ENCODE peak calls at places on chromosomes 6 and 20, in nine cellular contexts. One of them, this sample, is unnamed.
A peak's percentile ranks its signal among the peaks of the same experiment; 100 is the strongest.

GRCh38 chr6:42326248-42326647 is 108.6 kb upstream of the MRPS10 start:
- DNase-seq in uterus: no peak
- DNase-seq in natural killer cell treated with Interleukin-12 subunit alpha and Interleukin-12 subunit beta and Interleukin-15 and Interleukin-18, amount 100 ng/mL, for 72 hours: no peak
- DNase-seq in iPS DF 6.9: no peak
- DNase-seq in RWPE1: peak; percentile 92
- DNase-seq in NCI-H1694 treated with DMSO at 0.1 percent for 48 hours: peak; percentile 40
- DNase-seq in endodermal cell: no peak
- DNase-seq in SK-N-DZ: no peak
- DNase-seq in breast epithelium: no peak
- DNase-seq in this sample: no peak

GRCh38 chr6:33631971-33632585 is 11.0 kb downstream of the ITPR3 start:
- DNase-seq in breast epithelium: no peak
- DNase-seq in SK-N-DZ: no peak
- DNase-seq in endodermal cell: no peak
- DNase-seq in RWPE1: no peak
- DNase-seq in iPS DF 6.9: no peak
- DNase-seq in NCI-H1694 treated with DMSO at 0.1 percent for 48 hours: no peak
- DNase-seq in natural killer cell treated with Interleukin-12 subunit alpha and Interleukin-12 subunit beta and Interleukin-15 and Interleukin-18, amount 100 ng/mL, for 72 hours: no peak
- DNase-seq in uterus: no peak
- DNase-seq in this sample: no peak

GRCh38 chr6:108174371-108175175 is 8.8 kb downstream of the NR2E1 start:
- DNase-seq in SK-N-DZ: no peak
- DNase-seq in iPS DF 6.9: no peak
- DNase-seq in uterus: no peak
- DNase-seq in natural killer cell treated with Interleukin-12 subunit alpha and Interleukin-12 subunit beta and Interleukin-15 and Interleukin-18, amount 100 ng/mL, for 72 hours: no peak
- DNase-seq in RWPE1: no peak
- DNase-seq in NCI-H1694 treated with DMSO at 0.1 percent for 48 hours: no peak
- DNase-seq in endodermal cell: peak; percentile 93
- DNase-seq in breast epithelium: no peak
- DNase-seq in this sample: peak; percentile 71

GRCh38 chr20:36331182-36331581 is 25.0 kb downstream of the DLGAP4 start:
- DNase-seq in breast epithelium: no peak
- DNase-seq in endodermal cell: peak; percentile 49
- DNase-seq in iPS DF 6.9: no peak
- DNase-seq in SK-N-DZ: no peak
- DNase-seq in natural killer cell treated with Interleukin-12 subunit alpha and Interleukin-12 subunit beta and Interleukin-15 and Interleukin-18, amount 100 ng/mL, for 72 hours: no peak
- DNase-seq in NCI-H1694 treated with DMSO at 0.1 percent for 48 hours: no peak
- DNase-seq in uterus: no peak
- DNase-seq in RWPE1: no peak
- DNase-seq in this sample: no peak

GRCh38 chr6:132790450-132790849 is 8.0 kb downstream of the SLC18B1 start:
- DNase-seq in endodermal cell: no peak
- DNase-seq in iPS DF 6.9: no peak
- DNase-seq in NCI-H1694 treated with DMSO at 0.1 percent for 48 hours: no peak
- DNase-seq in uterus: no peak
- DNase-seq in RWPE1: no peak
- DNase-seq in breast epithelium: no peak
- DNase-seq in SK-N-DZ: no peak
- DNase-seq in natural killer cell treated with Interleukin-12 subunit alpha and Interleukin-12 subunit beta and Interleukin-15 and Interleukin-18, amount 100 ng/mL, for 72 hours: no peak
- DNase-seq in this sample: no peak

GRCh38 chr6:142008776-142009175 is 123.9 kb upstream of the GJE1 start:
- DNase-seq in iPS DF 6.9: no peak
- DNase-seq in RWPE1: no peak
- DNase-seq in natural killer cell treated with Interleukin-12 subunit alpha and Interleukin-12 subunit beta and Interleukin-15 and Interleukin-18, amount 100 ng/mL, for 72 hours: no peak
- DNase-seq in breast epithelium: no peak
- DNase-seq in endodermal cell: no peak
- DNase-seq in SK-N-DZ: no peak
- DNase-seq in NCI-H1694 treated with DMSO at 0.1 percent for 48 hours: no peak
- DNase-seq in uterus: no peak
- DNase-seq in this sample: no peak

GRCh38 chr6:105824732-105825131 is 261.4 kb upstream of the PRDM1 start:
- DNase-seq in NCI-H1694 treated with DMSO at 0.1 percent for 48 hours: no peak
- DNase-seq in SK-N-DZ: no peak
- DNase-seq in uterus: no peak
- DNase-seq in RWPE1: no peak
- DNase-seq in endodermal cell: no peak
- DNase-seq in breast epithelium: no peak
- DNase-seq in natural killer cell treated with Interleukin-12 subunit alpha and Interleukin-12 subunit beta and Interleukin-15 and Interleukin-18, amount 100 ng/mL, for 72 hours: no peak
- DNase-seq in iPS DF 6.9: no peak
- DNase-seq in this sample: no peak

GRCh38 chr20:53939554-53940355 is 130.6 kb downstream of the BCAS1 start:
- DNase-seq in uterus: peak; percentile 84
- DNase-seq in breast epithelium: peak; percentile 90
- DNase-seq in NCI-H1694 treated with DMSO at 0.1 percent for 48 hours: peak; percentile 52
- DNase-seq in iPS DF 6.9: peak; percentile 91
- DNase-seq in RWPE1: peak; percentile 92
- DNase-seq in natural killer cell treated with Interleukin-12 subunit alpha and Interleukin-12 subunit beta and Interleukin-15 and Interleukin-18, amount 100 ng/mL, for 72 hours: peak; percentile 84
- DNase-seq in endodermal cell: peak; percentile 98
- DNase-seq in SK-N-DZ: peak; percentile 94
- DNase-seq in this sample: peak; percentile 92

GRCh38 chr6:33634203-33634727 is 13.1 kb downstream of the ITPR3 start:
- DNase-seq in iPS DF 6.9: no peak
- DNase-seq in endodermal cell: no peak
- DNase-seq in RWPE1: no peak
- DNase-seq in SK-N-DZ: no peak
- DNase-seq in NCI-H1694 treated with DMSO at 0.1 percent for 48 hours: no peak
- DNase-seq in uterus: no peak
- DNase-seq in natural killer cell treated with Interleukin-12 subunit alpha and Interleukin-12 subunit beta and Interleukin-15 and Interleukin-18, amount 100 ng/mL, for 72 hours: no peak
- DNase-seq in breast epithelium: no peak
- DNase-seq in this sample: no peak

GRCh38 chr6:129680633-129681032 is 29.3 kb downstream of the ARHGAP18 start:
- DNase-seq in natural killer cell treated with Interleukin-12 subunit alpha and Interleukin-12 subunit beta and Interleukin-15 and Interleukin-18, amount 100 ng/mL, for 72 hours: no peak
- DNase-seq in endodermal cell: no peak
- DNase-seq in SK-N-DZ: no peak
- DNase-seq in iPS DF 6.9: no peak
- DNase-seq in RWPE1: no peak
- DNase-seq in NCI-H1694 treated with DMSO at 0.1 percent for 48 hours: no peak
- DNase-seq in breast epithelium: no peak
- DNase-seq in uterus: no peak
- DNase-seq in this sample: no peak

GRCh38 chr6:69370763-69371162 is 426.0 kb downstream of the LMBRD1 start:
- DNase-seq in uterus: no peak
- DNase-seq in RWPE1: no peak
- DNase-seq in natural killer cell treated with Interleukin-12 subunit alpha and Interleukin-12 subunit beta and Interleukin-15 and Interleukin-18, amount 100 ng/mL, for 72 hours: no peak
- DNase-seq in endodermal cell: no peak
- DNase-seq in breast epithelium: no peak
- DNase-seq in NCI-H1694 treated with DMSO at 0.1 percent for 48 hours: no peak
- DNase-seq in SK-N-DZ: peak; percentile 27
- DNase-seq in iPS DF 6.9: no peak
- DNase-seq in this sample: no peak

GRCh38 chr20:10705801-10706459 is 32.1 kb upstream of the JAG1 start:
- DNase-seq in NCI-H1694 treated with DMSO at 0.1 percent for 48 hours: no peak
- DNase-seq in endodermal cell: no peak
- DNase-seq in RWPE1: peak; percentile 94
- DNase-seq in uterus: no peak
- DNase-seq in iPS DF 6.9: no peak
- DNase-seq in breast epithelium: no peak
- DNase-seq in natural killer cell treated with Interleukin-12 subunit alpha and Interleukin-12 subunit beta and Interleukin-15 and Interleukin-18, amount 100 ng/mL, for 72 hours: no peak
- DNase-seq in SK-N-DZ: no peak
- DNase-seq in this sample: no peak

GRCh38 chr6:138795809-138796469 is at the start of gene ECT2L:
- DNase-seq in natural killer cell treated with Interleukin-12 subunit alpha and Interleukin-12 subunit beta and Interleukin-15 and Interleukin-18, amount 100 ng/mL, for 72 hours: no peak
- DNase-seq in endodermal cell: peak; percentile 95
- DNase-seq in uterus: peak; percentile 85
- DNase-seq in iPS DF 6.9: peak; percentile 29
- DNase-seq in NCI-H1694 treated with DMSO at 0.1 percent for 48 hours: no peak
- DNase-seq in SK-N-DZ: no peak
- DNase-seq in RWPE1: no peak
- DNase-seq in breast epithelium: peak; percentile 90
- DNase-seq in this sample: peak; percentile 91

GRCh38 chr20:14830466-14830865 is 493.1 kb upstream of the FLRT3 start:
- DNase-seq in RWPE1: no peak
- DNase-seq in uterus: no peak
- DNase-seq in SK-N-DZ: no peak
- DNase-seq in NCI-H1694 treated with DMSO at 0.1 percent for 48 hours: no peak
- DNase-seq in iPS DF 6.9: no peak
- DNase-seq in natural killer cell treated with Interleukin-12 subunit alpha and Interleukin-12 subunit beta and Interleukin-15 and Interleukin-18, amount 100 ng/mL, for 72 hours: no peak
- DNase-seq in breast epithelium: no peak
- DNase-seq in endodermal cell: no peak
- DNase-seq in this sample: no peak

GRCh38 chr6:84172080-84172479 is 55.4 kb downstream of the CEP162 start:
- DNase-seq in SK-N-DZ: no peak
- DNase-seq in NCI-H1694 treated with DMSO at 0.1 percent for 48 hours: no peak
- DNase-seq in breast epithelium: no peak
- DNase-seq in natural killer cell treated with Interleukin-12 subunit alpha and Interleukin-12 subunit beta and Interleukin-15 and Interleukin-18, amount 100 ng/mL, for 72 hours: no peak
- DNase-seq in RWPE1: no peak
- DNase-seq in iPS DF 6.9: no peak
- DNase-seq in endodermal cell: no peak
- DNase-seq in uterus: no peak
- DNase-seq in this sample: no peak

GRCh38 chr20:4688342-4688741 is 33.4 kb upstream of the PRND start:
- DNase-seq in SK-N-DZ: no peak
- DNase-seq in NCI-H1694 treated with DMSO at 0.1 percent for 48 hours: no peak
- DNase-seq in breast epithelium: no peak
- DNase-seq in iPS DF 6.9: no peak
- DNase-seq in uterus: no peak
- DNase-seq in endodermal cell: no peak
- DNase-seq in natural killer cell treated with Interleukin-12 subunit alpha and Interleukin-12 subunit beta and Interleukin-15 and Interleukin-18, amount 100 ng/mL, for 72 hours: no peak
- DNase-seq in RWPE1: no peak
- DNase-seq in this sample: no peak

GRCh38 chr6:150256618-150257272 is 112.1 kb upstream of the IYD start:
- DNase-seq in SK-N-DZ: no peak
- DNase-seq in uterus: no peak
- DNase-seq in RWPE1: peak; percentile 90
- DNase-seq in iPS DF 6.9: no peak
- DNase-seq in natural killer cell treated with Interleukin-12 subunit alpha and Interleukin-12 subunit beta and Interleukin-15 and Interleukin-18, amount 100 ng/mL, for 72 hours: no peak
- DNase-seq in endodermal cell: no peak
- DNase-seq in NCI-H1694 treated with DMSO at 0.1 percent for 48 hours: no peak
- DNase-seq in breast epithelium: no peak
- DNase-seq in this sample: no peak

GRCh38 chr20:50885068-50885467 is 46.2 kb downstream of the ADNP start:
- DNase-seq in RWPE1: no peak
- DNase-seq in natural killer cell treated with Interleukin-12 subunit alpha and Interleukin-12 subunit beta and Interleukin-15 and Interleukin-18, amount 100 ng/mL, for 72 hours: no peak
- DNase-seq in breast epithelium: no peak
- DNase-seq in iPS DF 6.9: no peak
- DNase-seq in uterus: no peak
- DNase-seq in SK-N-DZ: no peak
- DNase-seq in endodermal cell: no peak
- DNase-seq in NCI-H1694 treated with DMSO at 0.1 percent for 48 hours: no peak
- DNase-seq in this sample: no peak

GRCh38 chr6:156430361-156430760 is 346.8 kb upstream of the ARID1B start:
- DNase-seq in SK-N-DZ: no peak
- DNase-seq in natural killer cell treated with Interleukin-12 subunit alpha and Interleukin-12 subunit beta and Interleukin-15 and Interleukin-18, amount 100 ng/mL, for 72 hours: no peak
- DNase-seq in breast epithelium: no peak
- DNase-seq in iPS DF 6.9: no peak
- DNase-seq in uterus: no peak
- DNase-seq in NCI-H1694 treated with DMSO at 0.1 percent for 48 hours: no peak
- DNase-seq in RWPE1: no peak
- DNase-seq in endodermal cell: no peak
- DNase-seq in this sample: no peak

GRCh38 chr20:34491932-34492509 is 24.2 kb upstream of the DYNLRB1 start:
- DNase-seq in NCI-H1694 treated with DMSO at 0.1 percent for 48 hours: no peak
- DNase-seq in uterus: no peak
- DNase-seq in endodermal cell: no peak
- DNase-seq in SK-N-DZ: no peak
- DNase-seq in natural killer cell treated with Interleukin-12 subunit alpha and Interleukin-12 subunit beta and Interleukin-15 and Interleukin-18, amount 100 ng/mL, for 72 hours: no peak
- DNase-seq in breast epithelium: no peak
- DNase-seq in RWPE1: no peak
- DNase-seq in iPS DF 6.9: no peak
- DNase-seq in this sample: no peak

GRCh38 chr6:83038246-83038645 is 27.4 kb downstream of the UBE3D start:
- DNase-seq in RWPE1: peak; percentile 13
- DNase-seq in natural killer cell treated with Interleukin-12 subunit alpha and Interleukin-12 subunit beta and Interleukin-15 and Interleukin-18, amount 100 ng/mL, for 72 hours: no peak
- DNase-seq in endodermal cell: no peak
- DNase-seq in uterus: no peak
- DNase-seq in NCI-H1694 treated with DMSO at 0.1 percent for 48 hours: no peak
- DNase-seq in SK-N-DZ: no peak
- DNase-seq in breast epithelium: no peak
- DNase-seq in iPS DF 6.9: no peak
- DNase-seq in this sample: no peak

GRCh38 chr6:155676346-155676745 is 220.7 kb upstream of the NOX3 start:
- DNase-seq in RWPE1: no peak
- DNase-seq in SK-N-DZ: no peak
- DNase-seq in breast epithelium: no peak
- DNase-seq in natural killer cell treated with Interleukin-12 subunit alpha and Interleukin-12 subunit beta and Interleukin-15 and Interleukin-18, amount 100 ng/mL, for 72 hours: no peak
- DNase-seq in uterus: no peak
- DNase-seq in endodermal cell: no peak
- DNase-seq in iPS DF 6.9: no peak
- DNase-seq in NCI-H1694 treated with DMSO at 0.1 percent for 48 hours: no peak
- DNase-seq in this sample: no peak

GRCh38 chr6:151494235-151494950 is 576 bp downstream of the CCDC170 start:
- DNase-seq in iPS DF 6.9: no peak
- DNase-seq in SK-N-DZ: no peak
- DNase-seq in breast epithelium: peak; percentile 57
- DNase-seq in uterus: peak; percentile 44
- DNase-seq in RWPE1: peak; percentile 33
- DNase-seq in NCI-H1694 treated with DMSO at 0.1 percent for 48 hours: no peak
- DNase-seq in endodermal cell: no peak
- DNase-seq in natural killer cell treated with Interleukin-12 subunit alpha and Interleukin-12 subunit beta and Interleukin-15 and Interleukin-18, amount 100 ng/mL, for 72 hours: no peak
- DNase-seq in this sample: peak; percentile 81

GRCh38 chr20:21048841-21049273 is 57.3 kb downstream of the LINC00237 start:
- DNase-seq in SK-N-DZ: peak; percentile 15
- DNase-seq in uterus: no peak
- DNase-seq in breast epithelium: no peak
- DNase-seq in natural killer cell treated with Interleukin-12 subunit alpha and Interleukin-12 subunit beta and Interleukin-15 and Interleukin-18, amount 100 ng/mL, for 72 hours: no peak
- DNase-seq in NCI-H1694 treated with DMSO at 0.1 percent for 48 hours: no peak
- DNase-seq in endodermal cell: peak; percentile 93
- DNase-seq in RWPE1: peak; percentile 57
- DNase-seq in iPS DF 6.9: peak; percentile 33
- DNase-seq in this sample: no peak